ENCODE peak calls at places on chromosomes 1 and 21, in five cellular contexts. H is PC-3, Z is MM.1S, U is GM23338, A is astrocyte. C is an unnamed sample.

GRCh38 chr21:31888936-31889371 is 16.1 kb downstream of the HUNK start:
- DNase-seq in H (peak; percentile 50), Z (no peak), U (peak; percentile 88), A (no peak), C (no peak)

GRCh38 chr1:21072721-21073120 is 104.0 kb downstream of the EIF4G3 start:
- DNase-seq in H (no peak), Z (no peak), U (no peak), A (peak; percentile 75), C (peak; percentile 53)

GRCh38 chr1:43404353-43404752 is 14.7 kb downstream of the SZT2 start:
- DNase-seq in H (no peak), Z (no peak), U (no peak), A (no peak), C (no peak)

GRCh38 chr21:33334824-33335223 is 10.1 kb downstream of the IFNAR1 start:
- DNase-seq in H (no peak), Z (no peak), U (no peak), A (no peak), C (no peak)

GRCh38 chr1:84353665-84354064 is 44.6 kb upstream of the DNASE2B start:
- DNase-seq in H (peak; percentile 40), Z (no peak), U (no peak), A (peak; percentile 89), C (no peak)

GRCh38 chr1:201346337-201346939 is 31.0 kb downstream of the TNNT2 start:
- DNase-seq in H (peak; percentile 98), Z (peak; percentile 27), U (peak; percentile 88), A (peak; percentile 27), C (peak; percentile 32)

GRCh38 chr1:225113265-225113664 is 183.8 kb downstream of the DNAH14 start:
- DNase-seq in H (no peak), Z (no peak), U (no peak), A (no peak), C (no peak)

GRCh38 chr21:46355161-46356004 is 31.4 kb downstream of the PCNT start:
- DNase-seq in H (no peak), Z (peak; percentile 5), U (no peak), A (no peak), C (no peak)

GRCh38 chr1:40692429-40692905 is 963 bp downstream of the NFYC start:
- DNase-seq in H (no peak), Z (no peak), U (peak; percentile 63), A (peak; percentile 4), C (no peak)

GRCh38 chr1:173355281-173356031 is 121.7 kb upstream of the PRDX6 start:
- DNase-seq in H (no peak), Z (no peak), U (no peak), A (peak; percentile 64), C (no peak)

GRCh38 chr1:2311184-2312032 is 79.9 kb downstream of the MORN1 start:
- DNase-seq in H (peak; percentile 64), Z (peak; percentile 21), U (peak; percentile 89), A (peak; percentile 32), C (peak; percentile 43)

GRCh38 chr1:154186177-154186576 is 5.7 kb downstream of the TPM3 start:
- DNase-seq in H (peak; percentile 69), Z (peak; percentile 87), U (peak; percentile 79), A (no peak), C (peak; percentile 85)

GRCh38 chr1:13807213-13807612 is 107.2 kb downstream of the PRDM2 start:
- DNase-seq in H (peak; percentile 52), Z (no peak), U (peak; percentile 82), A (no peak), C (no peak)

GRCh38 chr1:174134000-174134659 is 25.2 kb upstream of the RABGAP1L start:
- DNase-seq in H (no peak), Z (no peak), U (no peak), A (no peak), C (no peak)

GRCh38 chr1:59298178-59298583 is 1.3 kb downstream of the FGGY start:
- DNase-seq in H (no peak), Z (no peak), U (no peak), A (no peak), C (no peak)

GRCh38 chr1:56799605-56800398 is 19.4 kb downstream of the FYB2 start:
- DNase-seq in H (peak; percentile 14), Z (no peak), U (no peak), A (peak; percentile 86), C (no peak)

GRCh38 chr1:163596541-163597258 is 274.9 kb downstream of the NUF2 start:
- DNase-seq in H (peak; percentile 34), Z (no peak), U (peak; percentile 77), A (no peak), C (no peak)

GRCh38 chr1:57987507-57987906 is 559.0 kb downstream of the OMA1 start:
- DNase-seq in H (no peak), Z (no peak), U (peak; percentile 30), A (no peak), C (no peak)

GRCh38 chr1:21184266-21184665 is 7.6 kb upstream of the EIF4G3 start:
- DNase-seq in H (no peak), Z (peak; percentile 74), U (no peak), A (no peak), C (no peak)

GRCh38 chr1:13600762-13601483 is 17.3 kb downstream of the PDPN start:
- DNase-seq in H (peak; percentile 36), Z (no peak), U (peak; percentile 46), A (no peak), C (no peak)

GRCh38 chr1:79899914-79900313 is 893.4 kb upstream of the ADGRL4 start:
- DNase-seq in H (peak; percentile 74), Z (no peak), U (no peak), A (peak; percentile 99), C (peak; percentile 69)

GRCh38 chr1:113761937-113762336 is 2.7 kb upstream of the PHTF1 start:
- DNase-seq in H (no peak), Z (no peak), U (no peak), A (no peak), C (no peak)

GRCh38 chr1:10676987-10677386 is 119.5 kb downstream of the CASZ1 start:
- DNase-seq in H (no peak), Z (no peak), U (no peak), A (no peak), C (no peak)

GRCh38 chr1:209643295-209644020 is 8.8 kb downstream of the LAMB3 start:
- DNase-seq in H (no peak), Z (no peak), U (no peak), A (no peak), C (peak; percentile 44)

GRCh38 chr1:216281757-216282156 is 141.5 kb downstream of the USH2A start:
- DNase-seq in H (peak; percentile 53), Z (no peak), U (no peak), A (no peak), C (no peak)

GRCh38 chr1:200355815-200356214 is 54.0 kb downstream of the ZNF281 start:
- DNase-seq in H (no peak), Z (no peak), U (no peak), A (no peak), C (no peak)

GRCh38 chr1:8020032-8020431 is 6.1 kb downstream of the ERRFI1 start:
- DNase-seq in H (peak; percentile 92), Z (no peak), U (no peak), A (peak; percentile 77), C (peak; percentile 77)

GRCh38 chr1:6625579-6626149 is 996 bp downstream of the THAP3 start:
- DNase-seq in H (peak; percentile 57), Z (peak; percentile 59), U (no peak), A (peak; percentile 39), C (peak; percentile 51)

GRCh38 chr21:44709426-44710293 is 1.7 kb downstream of the TSPEAR start:
- DNase-seq in H (peak; percentile 62), Z (no peak), U (peak; percentile 48), A (no peak), C (no peak)
- TF ChIP-seq EZH2 in H (no peak), Z (no peak), U (peak; percentile 84), A (peak; percentile 65), C (peak; percentile 62)

GRCh38 chr21:36693144-36694040 is 5.5 kb upstream of the SIM2 start:
- DNase-seq in H (no peak), Z (no peak), U (peak; percentile 72), A (no peak), C (no peak)

GRCh38 chr21:36691539-36692124 is 7.3 kb upstream of the SIM2 start:
- DNase-seq in H (no peak), Z (no peak), U (peak; percentile 42), A (peak; percentile 14), C (no peak)

GRCh38 chr21:36692844-36693143 is 6.1 kb upstream of the SIM2 start:
- DNase-seq in H (no peak), Z (no peak), U (no peak), A (no peak), C (no peak)

GRCh38 chr21:36690637-36691538 is 8.0 kb upstream of the SIM2 start:
- DNase-seq in H (no peak), Z (no peak), U (no peak), A (no peak), C (no peak)

DNA sequence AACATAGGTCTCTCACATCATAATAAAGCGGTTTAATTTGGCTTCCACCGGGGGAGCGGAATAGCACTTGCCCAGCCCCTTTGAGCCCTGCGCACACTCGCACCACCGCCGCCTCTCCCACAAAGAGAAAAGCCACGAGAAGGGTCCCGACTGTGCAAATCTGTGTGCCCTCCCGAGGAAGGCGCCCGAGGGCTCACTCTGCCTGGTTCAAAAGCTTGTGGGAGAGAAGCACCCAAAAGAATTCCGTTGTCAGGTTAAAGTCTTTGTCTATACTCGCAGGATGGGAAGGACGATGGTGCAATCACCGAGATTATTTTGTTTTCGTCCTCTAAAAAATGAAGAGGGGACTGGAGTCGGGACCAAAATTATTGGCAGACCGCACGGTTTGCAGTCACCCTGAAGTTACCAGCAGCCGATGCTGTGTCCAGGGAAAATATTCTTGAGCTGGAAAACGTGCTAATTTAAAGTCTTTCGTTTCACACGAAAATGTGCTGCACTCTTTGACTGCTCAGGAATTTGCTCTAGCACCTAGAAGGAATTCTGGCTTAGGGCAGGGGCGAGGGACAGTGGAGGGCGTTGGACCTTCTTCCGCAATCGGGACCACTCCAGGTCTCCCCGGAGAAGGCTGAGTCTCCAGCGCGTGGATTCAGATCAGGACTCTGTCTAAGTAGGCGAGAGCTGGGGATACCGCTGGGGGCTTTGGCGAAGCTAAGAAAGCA is 6.6 kb upstream of the SIM2 start:
- DNase-seq in H (no peak), Z (no peak), U (peak; percentile 36), A (no peak), C (no peak)
- TF ChIP-seq EZH2 in H (no peak), Z (no peak), U (peak; percentile 95), A (peak; percentile 15), C (no peak)

GRCh38 chr1:203799157-203799556 is 3.7 kb downstream of the ZBED6 start:
- DNase-seq in H (no peak), Z (no peak), U (no peak), A (no peak), C (no peak)
- TF ChIP-seq EZH2 in H (no peak), Z (no peak), U (no peak), A (no peak), C (no peak)

DNA sequence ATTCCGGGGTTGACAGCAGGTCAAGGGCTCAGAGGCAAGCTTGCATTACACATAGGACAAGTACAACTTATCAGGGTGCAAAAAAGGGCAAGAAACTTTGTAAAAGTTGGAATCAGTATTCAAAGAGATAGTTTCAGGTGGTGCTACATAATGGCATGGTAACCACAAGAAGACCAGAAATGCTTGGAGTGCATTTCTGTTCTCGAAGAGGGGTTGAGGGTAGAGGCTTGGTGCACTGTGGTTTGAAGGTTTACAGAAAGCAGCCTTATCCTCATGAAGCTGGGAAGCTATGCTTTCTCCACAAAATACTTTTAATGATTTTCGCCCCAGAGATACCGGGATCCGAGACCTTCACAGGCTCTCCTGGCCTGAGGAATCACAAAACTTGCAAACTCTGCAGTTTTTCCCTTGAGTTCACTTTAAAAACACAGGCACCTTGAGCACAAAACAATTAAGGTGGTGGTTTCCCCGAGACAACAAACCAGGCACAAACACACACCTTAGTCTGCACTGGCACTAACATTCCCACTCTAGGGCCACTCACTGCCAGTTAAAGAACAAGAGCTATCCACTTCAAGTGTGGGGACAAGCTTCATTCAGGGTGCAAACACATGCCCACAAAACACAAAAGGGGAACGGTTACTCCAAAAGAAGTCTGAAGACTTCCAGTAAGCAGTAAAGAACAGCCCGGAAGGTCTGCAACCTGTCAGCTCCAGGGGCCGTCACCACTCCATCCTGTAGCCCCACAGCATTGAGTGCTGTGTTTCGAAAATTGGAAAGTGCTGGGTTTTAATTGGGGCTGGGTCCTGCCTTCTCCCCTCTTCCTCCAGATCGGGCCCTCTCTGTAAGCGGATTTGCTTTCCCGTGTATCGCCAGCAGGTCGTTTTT is 29.7 kb upstream of the NFIA start:
- DNase-seq in H (no peak), Z (peak; percentile 69), U (peak; percentile 69), A (no peak), C (no peak)
- TF ChIP-seq EZH2 in H (no peak), Z (no peak), U (peak; percentile 21), A (peak; percentile 19), C (no peak)